ENCODE peak calls at places on chromosomes 12 and 14, in six cellular contexts. E is heart left ventricle, C is K562, R is right lobe of liver, N is HCT116, B is ovary. U is an unnamed sample.

GRCh38 chr12:2238111-2238510 is 185.3 kb downstream of the CACNA1C start:
- DNase-seq in R (no peak), C (no peak), E (no peak), N (no peak), B (no peak), U (no peak)

GRCh38 chr14:22487401-22487800 is 101.6 kb downstream of the DAD1 start:
- DNase-seq in E (no peak), B (no peak), N (no peak), R (no peak), C (no peak), U (no peak)

GRCh38 chr14:99647407-99647806 is 2.5 kb downstream of the HHIPL1 start:
- DNase-seq in R (no peak), B (no peak), E (peak; percentile 73), N (no peak), C (no peak), U (no peak)

GRCh38 chr14:61477845-61478438 is 156.6 kb downstream of the PRKCH start:
- DNase-seq in C (no peak), E (peak; percentile 85), N (peak; percentile 40), B (peak; percentile 37), R (peak; percentile 92), U (no peak)

GRCh38 chr12:110508071-110508586 is 6.0 kb downstream of the RAD9B start:
- DNase-seq in N (no peak), R (no peak), C (no peak), B (no peak), E (no peak), U (no peak)

GRCh38 chr12:67630373-67631088 is 18.0 kb upstream of the DYRK2 start:
- DNase-seq in E (peak; percentile 47), R (no peak), N (no peak), C (peak; percentile 30), B (peak; percentile 20), U (peak; percentile 29)

GRCh38 chr14:76595266-76595665 is 166.0 kb upstream of the VASH1 start:
- DNase-seq in N (no peak), R (no peak), C (no peak), E (no peak), B (no peak), U (peak; percentile 26)

GRCh38 chr14:103386632-103387329 is 1.6 kb downstream of the MARK3 start:
- DNase-seq in C (no peak), R (no peak), B (no peak), N (no peak), E (no peak), U (no peak)

GRCh38 chr12:66288121-66288520 is 14.2 kb upstream of the HELB start:
- DNase-seq in N (no peak), B (no peak), C (peak; percentile 16), R (no peak), E (no peak), U (no peak)

GRCh38 chr14:64249363-64249762 is 44.8 kb downstream of the ESR2 start:
- DNase-seq in E (no peak), R (no peak), B (no peak), N (no peak), C (no peak), U (no peak)
- H3K4me3 ChIP-seq in E (no peak overlapping the region), R (no peak overlapping the region), B (no peak overlapping the region), N (no peak overlapping the region), C (no peak overlapping the region), U (no peak overlapping the region)

GRCh38 chr14:102081231-102082080 is 5.4 kb downstream of the HSP90AA1 start:
- DNase-seq in E (no peak), B (no peak), N (no peak), C (no peak), R (no peak), U (no peak)

GRCh38 chr14:102078344-102078743 is 8.5 kb downstream of the HSP90AA1 start:
- DNase-seq in C (no peak), E (no peak), N (no peak), B (no peak), R (peak; percentile 13), U (no peak)

GRCh38 chr14:102079700-102079979 is 7.2 kb downstream of the HSP90AA1 start:
- DNase-seq in E (no peak), C (no peak), R (peak; percentile 5), B (no peak), N (no peak), U (no peak)

GRCh38 chr14:102078840-102079699 is 7.8 kb downstream of the HSP90AA1 start:
- DNase-seq in R (peak; percentile 18), E (no peak), B (no peak), C (no peak), N (no peak), U (no peak)

GRCh38 chr14:102080183-102081080 is 6.4 kb downstream of the HSP90AA1 start:
- DNase-seq in R (peak; percentile 17), E (no peak), C (no peak), N (no peak), B (no peak), U (no peak)
- TF ChIP-seq POLR2A in R (no peak), E (no peak), C (peak; percentile 56), N (no peak), B (no peak), U (no peak)

GRCh38 chr12:20696181-20696580 is 1.0 kb downstream of the SLCO1C1 start:
- DNase-seq in R (no peak), C (no peak), E (peak; percentile 56), B (no peak), N (no peak), U (no peak)

GRCh38 chr12:20701106-20701505 is 6.0 kb downstream of the SLCO1C1 start:
- DNase-seq in N (no peak), C (no peak), B (no peak), R (no peak), E (no peak), U (no peak)

DNA sequence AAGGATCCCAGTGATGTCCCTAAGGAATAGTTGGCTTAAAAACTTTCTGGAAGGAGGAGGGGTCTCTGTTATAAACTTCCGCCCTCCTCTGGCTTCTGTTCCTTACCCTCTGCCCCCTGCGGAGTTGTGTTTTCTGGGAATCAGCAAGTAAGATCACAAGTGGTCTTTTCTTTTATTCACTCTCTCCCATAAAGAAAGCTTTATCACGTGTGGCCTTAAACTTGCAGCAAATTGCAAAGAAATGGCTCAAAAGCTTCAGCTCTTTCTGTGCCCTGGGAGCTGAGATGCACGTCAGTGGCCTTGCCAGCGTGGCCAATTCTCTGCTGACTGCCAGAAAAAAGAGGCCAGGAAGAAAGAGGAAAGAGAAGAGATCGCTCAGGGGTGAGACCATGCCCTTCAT is at the start of gene SLCO1C1:
- DNase-seq in C (no peak), N (no peak), R (no peak), E (no peak), B (no peak), U (no peak)
- H3K4me3 ChIP-seq in C (no peak within 1 kb of the TSS), N (no peak within 1 kb of the TSS), R (no peak within 1 kb of the TSS), E (no peak within 1 kb of the TSS), B (no peak within 1 kb of the TSS), U (no peak within 1 kb of the TSS)

GRCh38 chr12:55932546-55932919 is 1.6 kb downstream of the DGKA start:
- DNase-seq in B (no peak), C (no peak), E (no peak), R (no peak), N (no peak), U (no peak)

GRCh38 chr12:55933158-55933798 is 2.3 kb downstream of the DGKA start:
- DNase-seq in E (no peak), C (no peak), B (no peak), R (no peak), N (peak; percentile 22), U (peak; percentile 87)

GRCh38 chr12:55931780-55932545 is 1.0 kb downstream of the DGKA start:
- DNase-seq in B (peak; percentile 76), C (peak; percentile 69), R (peak; percentile 73), E (peak; percentile 59), N (no peak), U (no peak)

GRCh38 chr12:55930771-55931316 is at the start of gene DGKA:
- DNase-seq in R (no peak), B (peak; percentile 41), C (peak; percentile 67), E (no peak), N (peak; percentile 41), U (no peak)

DNA sequence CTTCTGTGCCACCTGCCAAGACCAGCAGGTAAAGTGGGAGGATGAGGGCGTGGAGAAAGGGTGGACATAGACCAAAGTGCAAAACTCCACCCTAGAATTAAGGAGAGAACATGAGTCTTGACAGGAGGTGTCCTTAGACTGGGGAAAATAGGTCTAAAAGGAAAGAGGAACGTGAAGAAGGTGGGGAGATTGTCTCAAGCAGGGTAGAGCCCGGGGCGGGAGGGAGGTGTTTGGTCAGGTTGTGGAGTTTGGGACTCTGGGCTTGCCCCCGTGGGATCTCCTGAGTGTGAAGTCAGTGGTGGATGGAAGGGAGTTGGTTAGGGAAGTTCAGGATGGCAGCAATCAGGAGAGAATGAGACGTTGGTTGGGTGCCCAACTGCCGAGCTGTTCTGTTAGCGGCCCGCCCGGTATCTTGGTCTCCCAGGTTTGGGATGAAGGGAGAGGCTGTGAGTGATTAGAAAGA is 386 bp downstream of the DGKA start:
- DNase-seq in B (peak; percentile 57), N (no peak), C (peak; percentile 32), R (peak; percentile 52), E (no peak), U (no peak)
- TF ChIP-seq POLR2A in B (no peak), N (no peak), C (no peak), R (no peak), E (no peak), U (no peak)

GRCh38 chr12:10408842-10409241 is 715 bp downstream of the KLRC4 start:
- DNase-seq in E (no peak), C (no peak), B (no peak), N (no peak), R (no peak), U (no peak)

GRCh38 chr12:10406725-10407124 is 2.8 kb downstream of the KLRC4 start:
- DNase-seq in E (no peak), C (no peak), B (no peak), N (no peak), R (no peak), U (peak; percentile 53)

GRCh38 chr12:10405294-10405693 is 4.3 kb downstream of the KLRC4 start:
- DNase-seq in E (no peak), R (no peak), B (no peak), C (no peak), N (no peak), U (no peak)

GRCh38 chr12:10404798-10405197 is 4.8 kb downstream of the KLRC4 start:
- DNase-seq in N (no peak), E (no peak), B (no peak), R (no peak), C (no peak), U (no peak)

DNA sequence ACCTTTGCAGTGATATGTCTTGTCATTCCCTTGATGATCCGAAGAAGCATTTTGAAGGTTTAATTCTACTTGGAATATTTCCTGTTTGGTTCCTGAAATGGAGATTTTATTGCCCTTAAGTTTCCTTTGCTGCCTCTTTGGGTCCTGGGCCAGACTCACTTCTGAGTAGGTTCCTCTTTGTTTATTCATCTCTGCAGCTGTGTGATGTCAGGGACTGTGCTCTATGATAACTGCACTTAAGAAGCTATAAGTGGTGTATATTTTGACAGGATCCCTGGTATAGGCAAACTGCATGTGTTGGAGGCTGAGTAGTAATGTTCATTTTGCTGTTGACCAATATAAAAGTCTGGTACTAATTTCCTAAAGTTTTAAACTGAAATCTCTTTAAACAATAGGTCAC is at the start of gene KLRC4:
- DNase-seq in E (no peak), B (no peak), C (peak; percentile 6), R (no peak), N (peak; percentile 63), U (no peak)
- H3K4me3 ChIP-seq in E (no peak within 1 kb of the TSS), B (no peak within 1 kb of the TSS), C (no peak within 1 kb of the TSS), R (no peak within 1 kb of the TSS), N (no peak within 1 kb of the TSS), U (no peak within 1 kb of the TSS)

DNA sequence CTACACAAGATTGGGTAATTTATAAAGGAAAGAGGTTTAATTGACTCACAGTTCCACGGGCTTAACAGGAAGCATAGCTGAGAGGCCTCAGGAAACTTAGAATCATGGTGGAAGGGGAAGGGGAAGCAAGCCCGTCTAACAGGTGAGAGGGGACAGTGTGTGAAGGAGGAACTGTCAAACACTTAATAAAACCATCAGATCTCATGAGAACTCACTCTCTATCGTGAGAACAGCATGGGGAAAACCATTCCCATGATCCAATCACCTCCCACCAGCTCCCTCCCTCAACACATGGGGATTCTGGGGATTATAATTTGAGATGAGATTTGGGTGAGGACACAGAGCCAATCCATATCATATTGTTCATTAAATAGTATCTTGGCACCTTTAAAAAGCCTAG is 56.1 kb downstream of the EPS8 start:
- DNase-seq in E (no peak), R (no peak), B (no peak), N (no peak), C (no peak), U (no peak)
- TF ChIP-seq POLR2A in E (no peak), R (no peak), B (no peak), N (no peak), C (no peak), U (no peak)